ENCODE peak calls at places on chromosomes 4 and X, in ten cellular contexts. K is GM23338, A is posterior vena cava, Z is mesothelial cell of epicardium, N is NCI-H460, B is bronchial epithelial cell, S is HT1080, R is germinal center, O is iPS-NIHi11, D is endothelial cell. G is an unnamed sample.

GRCh38 chr4:106522839-106523238 is 154.3 kb upstream of the GIMD1 start:
- DNase-seq in B (peak), K (peak), O (no peak), Z (no peak), N (peak), A (no peak), S (peak), R (no peak), D (peak), G (no peak)

GRCh38 chr4:105265689-105266088 is 119.0 kb downstream of the TET2 start:
- DNase-seq in Z (no peak), K (no peak), R (no peak), A (no peak), O (no peak), N (no peak), D (no peak), S (no peak), B (no peak), G (no peak)

GRCh38 chrX:119698835-119699234 is 5.9 kb upstream of the SEPTIN6 start:
- DNase-seq in N (peak), B (peak), Z (no peak), K (peak), S (peak), R (no peak), A (no peak), D (peak), O (peak), G (no peak)

GRCh38 chr4:168610911-168611530 is 114.2 kb downstream of the PALLD start:
- DNase-seq in A (no peak), S (no peak), B (no peak), O (no peak), D (no peak), N (no peak), R (no peak), K (no peak), Z (no peak), G (no peak)

GRCh38 chr4:187618701-187619278 is 376.8 kb upstream of the ZFP42 start:
- DNase-seq in R (no peak), K (no peak), D (no peak), B (peak), S (peak), O (no peak), A (no peak), Z (no peak), N (no peak), G (no peak)

GRCh38 chr4:926538-926937 is 5.6 kb downstream of the GAK start:
- DNase-seq in Z (peak), N (peak), A (peak), K (peak), S (no peak), R (no peak), O (peak), D (peak), B (peak), G (no peak)

GRCh38 chr4:139453041-139453370 is 915 bp upstream of the RAB33B start:
- DNase-seq in N (peak), O (peak), D (no peak), K (peak), R (peak), A (no peak), Z (no peak), S (no peak), B (peak), G (no peak)

GRCh38 chr4:156939151-156939550 is 32.4 kb downstream of the PDGFC start:
- DNase-seq in A (no peak), B (peak), N (no peak), D (no peak), R (no peak), S (no peak), K (no peak), O (no peak), Z (no peak), G (no peak)

GRCh38 chrX:117376460-117376859 is 740.1 kb downstream of the KLHL13 start:
- DNase-seq in K (no peak), A (no peak), B (peak), Z (no peak), S (peak), O (no peak), R (no peak), D (no peak), N (peak), G (no peak)

GRCh38 chr4:158255727-158256324 is 45.5 kb downstream of the TMEM144 start:
- DNase-seq in A (no peak), Z (no peak), K (peak), O (peak), R (peak), B (peak), N (peak), S (peak), D (peak), G (no peak)

GRCh38 chrX:42776195-42776594 is 1.8 kb downstream of the PPP1R2C start:
- DNase-seq in R (peak), A (no peak), D (no peak), K (no peak), O (no peak), Z (no peak), S (no peak), B (no peak), N (no peak), G (no peak)

GRCh38 chr4:113971706-113972360 is 7.6 kb downstream of the ARSJ start:
- DNase-seq in N (no peak), Z (no peak), K (no peak), R (no peak), O (no peak), S (peak), B (peak), A (no peak), D (no peak), G (no peak)

GRCh38 chr4:168421671-168422070 is 58.6 kb downstream of the DDX60L start:
- DNase-seq in Z (no peak), K (no peak), D (peak), N (no peak), A (no peak), O (no peak), B (peak), S (peak), R (no peak), G (no peak)

GRCh38 chr4:189267312-189267965 is 673.2 kb upstream of the FRG1 start:
- DNase-seq in K (no peak), B (no peak), O (no peak), R (no peak), A (no peak), Z (no peak), S (no peak), D (no peak), N (no peak), G (no peak)